ENCODE peak calls at places on chromosomes 7 and 10, in ten cellular contexts. R is tibial artery; P is HS-27A; J is NCI-H69; C is GM23338; T is astrocyte of the hippocampus; V is fibroblast of the aortic adventitia; H is neuronal stem cell; D is stimulated activated CD4-positive, alpha-beta T cell treated with anti-CD3 and anti-CD28 coated beads, Interleukin-2, amount 100 ng/mL, for 48 hours; B is HEK293T. K is an unnamed sample.

GRCh38 chr7:112448891-112449290 is 1.4 kb upstream of the IFRD1 start:
- DNase-seq in T (no peak), J (no peak), P (no peak), H (no peak), R (no peak), B (no peak), D (no peak), C (no peak), V (no peak), K (no peak)

GRCh38 chr10:127881262-127881661 is 11.5 kb downstream of the CLRN3 start:
- DNase-seq in J (no peak), C (no peak), V (no peak), R (no peak), T (no peak), B (no peak), P (no peak), H (no peak), D (no peak), K (no peak)

GRCh38 chr10:101901340-101901739 is 57.7 kb upstream of the KCNIP2 start:
- DNase-seq in B (no peak), D (no peak), H (no peak), C (peak; percentile 62), V (no peak), P (no peak), J (peak; percentile 91), R (no peak), T (no peak), K (no peak)

GRCh38 chr10:13990918-13991317 is 339.8 kb downstream of the FRMD4A start:
- DNase-seq in R (no peak), H (no peak), T (peak; percentile 88), C (no peak), J (peak; percentile 51), D (no peak), V (peak; percentile 89), B (no peak), P (no peak), K (peak; percentile 48)

GRCh38 chr7:1339611-1340010 is 106.9 kb downstream of the UNCX start:
- DNase-seq in J (no peak), C (no peak), H (no peak), T (no peak), R (no peak), B (no peak), D (no peak), P (no peak), V (no peak), K (no peak)

GRCh38 chr10:84156768-84157167 is 16.8 kb upstream of the GPR15LG start:
- DNase-seq in P (no peak), C (no peak), R (no peak), J (no peak), H (no peak), B (no peak), T (no peak), D (peak; percentile 32), V (peak; percentile 2), K (no peak)

GRCh38 chr10:1063232-1063862 is 7.2 kb downstream of the WDR37 start:
- DNase-seq in J (no peak), H (no peak), T (no peak), C (no peak), R (no peak), B (no peak), D (no peak), P (no peak), V (no peak), K (no peak)

GRCh38 chr7:953547-954327 is 743 bp downstream of the ADAP1 start:
- DNase-seq in R (peak; percentile 77), P (no peak), V (peak; percentile 28), D (no peak), T (peak; percentile 67), B (no peak), H (no peak), C (peak; percentile 78), J (peak; percentile 41), K (peak; percentile 57)

GRCh38 chr10:18582803-18583202 is 68.6 kb downstream of the NSUN6 start:
- DNase-seq in C (no peak), H (no peak), V (peak; percentile 16), J (no peak), T (peak; percentile 62), P (no peak), D (no peak), R (no peak), B (no peak), K (no peak)

GRCh38 chr10:114404171-114405010 is at the start of gene AFAP1L2:
- DNase-seq in V (no peak), R (no peak), H (no peak), D (no peak), C (peak; percentile 62), J (peak; percentile 31), P (no peak), B (peak; percentile 69), T (peak; percentile 68), K (peak; percentile 50)

K was measured in left ventricle myocardium inferior.